ENCODE peak calls at places on chromosomes 11 and 22, in four cellular contexts. J, I, Q and B are unnamed samples.

GRCh38 chr11:112697371-112697770 is 263.8 kb upstream of the NCAM1 start:
- DNase-seq in J (no peak), I (no peak), Q (no peak), B (no peak)

GRCh38 chr11:20353829-20354434 is 9.6 kb upstream of the HTATIP2 start:
- DNase-seq in J (peak), I (no peak), Q (no peak), B (peak)

GRCh38 chr11:74195828-74196227 is 24.7 kb downstream of the PPME1 start:
- DNase-seq in J (no peak), I (no peak), Q (no peak), B (no peak)

GRCh38 chr11:112172362-112172994 is 2.8 kb upstream of the BCO2 start:
- DNase-seq in J (no peak), I (no peak), Q (no peak), B (peak)

GRCh38 chr11:124864892-124865180 is 396 bp upstream of the ROBO3 start:
- DNase-seq in J (no peak), I (no peak), Q (no peak), B (no peak)

GRCh38 chr22:42627981-42628380 is 12.4 kb downstream of the ATP5MGL start:
- DNase-seq in J (no peak), I (no peak), Q (no peak), B (no peak)

GRCh38 chr11:97751405-97751804 is 1269.3 kb upstream of the CNTN5 start:
- DNase-seq in J (no peak), I (no peak), Q (no peak), B (no peak)

GRCh38 chr22:20275836-20276235 is 7.7 kb upstream of the RTN4R start:
- DNase-seq in J (no peak), I (no peak), Q (no peak), B (no peak)

GRCh38 chr11:93895106-93895862 is 44.9 kb upstream of the VSTM5 start:
- DNase-seq in J (peak), I (no peak), Q (no peak), B (peak)